ENCODE peak calls at places on chromosomes 16 and 17, in six cellular contexts. B is A549; F is SJSA1; T is stomach; C is CD8-positive, alpha-beta T cell; V is AG04450. U is an unnamed sample.

GRCh38 chr16:9934723-9935508 is 247.3 kb downstream of the GRIN2A start:
- DNase-seq in F (no peak), V (no peak), B (no peak), T (no peak), C (no peak), U (no peak)

GRCh38 chr17:28760987-28761562 is 17.3 kb downstream of the TRAF4 start:
- DNase-seq in T (peak), F (no peak), B (no peak), V (no peak), C (no peak), U (peak)

GRCh38 chr17:73952498-73953205 is 250.8 kb upstream of the RPL38 start:
- DNase-seq in V (no peak), T (peak), B (peak), C (peak), F (no peak), U (peak)

GRCh38 chr16:81774348-81774747 is 4.7 kb upstream of the PLCG2 start:
- DNase-seq in B (no peak), T (no peak), V (no peak), C (no peak), F (no peak), U (no peak)

GRCh38 chr17:76079577-76080206 is 710 bp downstream of the ZACN start:
- DNase-seq in C (no peak), B (no peak), V (no peak), F (no peak), T (no peak), U (no peak)

GRCh38 chr16:49868164-49868668 is 12.3 kb upstream of the ZNF423 start:
- DNase-seq in T (no peak), C (no peak), F (no peak), V (no peak), B (no peak), U (no peak)

GRCh38 chr16:74309789-74310781 is 13.5 kb downstream of the PSMD7 start:
- DNase-seq in V (peak), T (no peak), B (peak), F (no peak), C (no peak), U (peak)

GRCh38 chr16:29868396-29868795 is 5.4 kb upstream of the CDIPT start:
- DNase-seq in V (no peak), T (no peak), F (no peak), B (no peak), C (no peak), U (no peak)

GRCh38 chr16:66934138-66934838 is at the start of gene CIAO2B:
- DNase-seq in F (peak), T (peak), C (peak), B (peak), V (peak), U (peak)

GRCh38 chr17:57342963-57343589 is 86.8 kb downstream of the MSI2 start:
- DNase-seq in B (no peak), T (no peak), F (no peak), V (no peak), C (no peak), U (no peak)
- H3K4me3 ChIP-seq in B (no peak), T (no peak), F (no peak), V (no peak), C (no peak), U (no peak)

GRCh38 chr17:35315283-35315682 is 58.1 kb downstream of the SLFN11 start:
- DNase-seq in T (no peak), B (peak), C (no peak), V (peak), F (peak), U (no peak)

GRCh38 chr17:35313875-35314409 is 59.5 kb downstream of the SLFN11 start:
- DNase-seq in C (peak), T (no peak), F (no peak), V (no peak), B (no peak), U (no peak)

GRCh38 chr17:35312790-35313711 is 60.4 kb downstream of the SLFN11 start:
- DNase-seq in F (no peak), C (peak), V (peak), B (peak), T (peak), U (peak)

GRCh38 chr17:35315971-35316370 is 57.5 kb downstream of the SLFN11 start:
- DNase-seq in F (no peak), V (no peak), B (no peak), T (no peak), C (no peak), U (no peak)

GRCh38 chr17:35314415-35315216 is 58.8 kb downstream of the SLFN11 start:
- DNase-seq in B (peak), F (no peak), T (no peak), V (no peak), C (no peak), U (no peak)
- H3K27ac ChIP-seq in B (no peak), F (peak), T (peak), V (no peak), C (no peak), U (no peak)

DNA sequence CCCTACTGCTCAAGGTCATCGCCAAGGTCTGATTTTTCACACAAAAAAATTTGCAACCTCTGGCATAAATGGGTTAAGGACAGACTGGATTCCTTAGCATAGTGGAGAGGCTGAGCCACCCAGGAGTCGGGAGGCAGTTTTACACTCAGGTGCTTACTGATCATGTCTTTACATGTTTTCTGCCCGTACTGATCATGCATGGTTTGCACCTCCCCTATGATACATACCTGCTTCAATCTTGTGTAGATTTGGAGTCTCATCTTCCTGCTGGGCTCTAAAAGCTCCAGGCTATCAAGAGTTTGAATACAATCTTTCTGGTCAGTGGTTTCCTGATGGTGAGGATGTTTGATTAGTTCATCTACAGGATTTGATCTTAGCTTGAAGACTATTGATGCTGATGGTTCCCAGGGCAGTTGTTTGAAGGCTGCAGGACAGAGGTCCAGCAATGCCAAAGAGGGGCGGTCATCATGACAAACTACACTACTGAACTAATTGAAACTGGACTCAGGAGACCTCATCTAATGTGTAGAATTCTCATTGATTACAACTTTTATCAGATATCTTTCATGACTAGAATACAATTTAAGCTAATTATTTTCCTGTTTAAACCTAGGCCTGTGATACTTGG is 6.9 kb downstream of the C1QBP start:
- DNase-seq in C (no peak), F (no peak), V (no peak), B (no peak), T (no peak), U (no peak)
- H3K4me3 ChIP-seq in C (no peak), F (no peak), V (no peak), B (no peak), T (no peak), U (no peak)

GRCh38 chr17:63705657-63706056 is 5.7 kb upstream of the LIMD2 start:
- DNase-seq in V (no peak), F (no peak), C (no peak), T (no peak), B (no peak), U (no peak)

GRCh38 chr17:63704836-63705235 is 4.9 kb upstream of the LIMD2 start:
- DNase-seq in C (no peak), T (no peak), V (no peak), B (no peak), F (no peak), U (no peak)

GRCh38 chr17:63703556-63704258 is 3.8 kb upstream of the LIMD2 start:
- DNase-seq in B (no peak), V (no peak), T (no peak), F (no peak), C (no peak), U (no peak)

GRCh38 chr17:63703029-63703428 is 3.1 kb upstream of the LIMD2 start:
- DNase-seq in B (no peak), V (no peak), T (no peak), F (no peak), C (no peak), U (no peak)

GRCh38 chr17:63704259-63704576 is 4.3 kb upstream of the LIMD2 start:
- DNase-seq in F (no peak), V (no peak), T (no peak), C (no peak), B (no peak), U (no peak)
- H3K27ac ChIP-seq in F (no peak), V (no peak), T (no peak), C (no peak), B (no peak), U (no peak)

GRCh38 chr17:50199651-50200446 is 1.6 kb downstream of the COL1A1 start:
- DNase-seq in V (peak), C (peak), T (peak), B (peak), F (peak), U (peak)
- H3K4me3 ChIP-seq in V (peak), C (peak), T (peak), B (peak), F (peak), U (peak)

GRCh38 chr17:65556910-65557348 is 4.5 kb downstream of the AXIN2 start:
- DNase-seq in B (no peak), V (no peak), T (no peak), C (no peak), F (no peak), U (no peak)
- H3K27ac ChIP-seq in B (peak), V (no peak), T (no peak), C (peak), F (no peak), U (no peak)

DNA sequence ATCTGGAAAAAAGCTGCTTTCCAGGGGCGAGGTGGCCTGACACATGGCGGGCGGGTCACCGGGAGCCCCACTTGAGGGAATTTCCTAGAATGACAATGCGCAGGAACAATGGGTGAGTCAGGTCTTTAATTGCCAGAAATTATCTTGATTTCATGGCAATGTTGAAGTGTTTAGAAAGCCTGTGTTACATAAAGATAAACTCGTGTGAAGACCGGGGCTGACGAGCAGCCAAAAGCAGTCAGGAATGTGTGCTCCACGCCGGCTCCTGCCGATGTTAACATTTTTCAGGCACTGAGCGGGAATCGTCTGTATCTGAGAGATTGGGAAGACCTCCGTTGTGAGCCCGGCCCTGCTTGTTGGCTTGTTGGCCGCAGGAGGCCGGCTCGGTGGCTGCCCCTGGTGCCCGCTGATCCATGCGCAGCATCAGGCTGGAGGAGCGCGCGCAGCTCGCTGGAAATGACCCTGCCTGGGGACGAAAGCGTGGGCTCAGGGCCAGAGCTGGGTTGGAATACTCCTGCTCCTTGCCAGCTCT is 353.1 kb downstream of the FOXL1 start:
- DNase-seq in B (no peak), F (peak), V (peak), T (no peak), C (no peak), U (no peak)
- H3K4me3 ChIP-seq in B (no peak), F (peak), V (peak), T (peak), C (no peak), U (no peak)

GRCh38 chr17:68567035-68567434 is 34.1 kb downstream of the FAM20A start:
- DNase-seq in B (no peak), V (no peak), F (no peak), C (no peak), T (no peak), U (no peak)
- H3K27ac ChIP-seq in B (no peak), V (no peak), F (no peak), C (no peak), T (no peak), U (no peak)